ENCODE peak calls at places on chromosomes 3 and 15, in four cellular contexts. One of them, this sample, is unnamed.
A peak's percentile ranks its signal among the peaks of the same experiment; 100 is the strongest.

GRCh38 chr3:39103791-39104552 is 3.5 kb downstream of the GORASP1 start:
- DNase-seq in GM12878: no peak
- DNase-seq in K562: no peak
- DNase-seq in HepG2: no peak
- DNase-seq in this sample: no peak

GRCh38 chr3:105798381-105798934 is 70.4 kb downstream of the CBLB start:
- DNase-seq in K562: no peak
- DNase-seq in GM12878: peak; percentile 51
- DNase-seq in HepG2: no peak
- DNase-seq in this sample: no peak

GRCh38 chr3:155683321-155683720 is 61.5 kb downstream of the PLCH1 start:
- DNase-seq in HepG2: no peak
- DNase-seq in K562: no peak
- DNase-seq in GM12878: no peak
- DNase-seq in this sample: no peak

GRCh38 chr15:40501487-40501886 is 30.7 kb downstream of the CHST14 start:
- DNase-seq in HepG2: no peak
- DNase-seq in GM12878: no peak
- DNase-seq in K562: no peak
- DNase-seq in this sample: no peak

GRCh38 chr15:55695432-55695831 is 47.5 kb downstream of the PRTG start:
- DNase-seq in K562: no peak
- DNase-seq in GM12878: no peak
- DNase-seq in HepG2: no peak
- DNase-seq in this sample: no peak

GRCh38 chr3:38039101-38039898 is at the start of gene DLEC1:
- DNase-seq in HepG2: no peak
- DNase-seq in GM12878: no peak
- DNase-seq in K562: no peak
- DNase-seq in this sample: peak; percentile 81

GRCh38 chr15:98937413-98938104 is 70.0 kb downstream of the PGPEP1L start:
- DNase-seq in HepG2: no peak
- DNase-seq in GM12878: peak; percentile 44
- DNase-seq in K562: no peak
- DNase-seq in this sample: no peak

GRCh38 chr3:114128231-114128630 is 50.6 kb downstream of the DRD3 start:
- DNase-seq in HepG2: no peak
- DNase-seq in K562: no peak
- DNase-seq in GM12878: no peak
- DNase-seq in this sample: no peak

GRCh38 chr3:53570709-53571108 is 76.3 kb downstream of the CACNA1D start:
- DNase-seq in GM12878: no peak
- DNase-seq in HepG2: no peak
- DNase-seq in K562: no peak
- DNase-seq in this sample: no peak

GRCh38 chr3:185930393-185931107 is 7.3 kb downstream of the TRA2B start:
- DNase-seq in K562: no peak
- DNase-seq in GM12878: no peak
- DNase-seq in HepG2: no peak
- DNase-seq in this sample: no peak

GRCh38 chr3:149723781-149724180 is 28.5 kb downstream of the COMMD2 start:
- DNase-seq in GM12878: no peak
- DNase-seq in HepG2: no peak
- DNase-seq in K562: no peak
- DNase-seq in this sample: no peak

GRCh38 chr3:5694267-5694666 is 506.8 kb downstream of the EDEM1 start:
- DNase-seq in HepG2: no peak
- DNase-seq in K562: no peak
- DNase-seq in GM12878: no peak
- DNase-seq in this sample: no peak

GRCh38 chr3:38482951-38483350 is 13.2 kb upstream of the EXOG start:
- DNase-seq in HepG2: no peak
- DNase-seq in K562: no peak
- DNase-seq in GM12878: no peak
- DNase-seq in this sample: no peak

GRCh38 chr15:31758126-31758525 is 272.2 kb upstream of the CHRNA7 start:
- DNase-seq in HepG2: no peak
- DNase-seq in K562: peak; percentile 16
- DNase-seq in GM12878: peak; percentile 9
- DNase-seq in this sample: no peak

GRCh38 chr3:18780941-18781340 is 355.8 kb upstream of the SATB1 start:
- DNase-seq in GM12878: no peak
- DNase-seq in K562: no peak
- DNase-seq in HepG2: no peak
- DNase-seq in this sample: no peak

GRCh38 chr3:48403533-48404439 is 26.1 kb downstream of the PLXNB1 start:
- DNase-seq in K562: no peak
- DNase-seq in GM12878: no peak
- DNase-seq in HepG2: no peak
- DNase-seq in this sample: no peak

GRCh38 chr15:38944551-38944950 is 379.9 kb upstream of the RASGRP1 start:
- DNase-seq in HepG2: no peak
- DNase-seq in K562: no peak
- DNase-seq in GM12878: no peak
- DNase-seq in this sample: no peak

GRCh38 chr15:70806992-70807712 is 43.8 kb upstream of the UACA start:
- DNase-seq in K562: no peak
- DNase-seq in GM12878: no peak
- DNase-seq in HepG2: no peak
- DNase-seq in this sample: no peak

GRCh38 chr3:14780927-14781507 is 37.7 kb upstream of the FGD5 start:
- DNase-seq in HepG2: peak; percentile 61
- DNase-seq in K562: peak; percentile 75
- DNase-seq in GM12878: peak; percentile 31
- DNase-seq in this sample: peak; percentile 86

GRCh38 chr3:156581954-156582353 is 27.0 kb upstream of the SSR3 start:
- DNase-seq in GM12878: no peak
- DNase-seq in HepG2: no peak
- DNase-seq in K562: no peak
- DNase-seq in this sample: no peak

GRCh38 chr3:69309810-69310209 is 76.1 kb downstream of the FRMD4B start:
- DNase-seq in HepG2: peak; percentile 18
- DNase-seq in K562: no peak
- DNase-seq in GM12878: no peak
- DNase-seq in this sample: no peak

GRCh38 chr3:128491900-128492352 is 1.1 kb downstream of the GATA2 start:
- DNase-seq in K562: no peak
- DNase-seq in GM12878: no peak
- DNase-seq in HepG2: no peak
- DNase-seq in this sample: no peak
- TF ChIP-seq NR2C2 in K562: no peak
- TF ChIP-seq NR2C2 in GM12878: no peak
- TF ChIP-seq NR2C2 in HepG2: no peak
- TF ChIP-seq NR2C2 in this sample: no peak

GRCh38 chr3:23800731-23801130 is 5.0 kb upstream of the UBE2E1 start:
- DNase-seq in GM12878: no peak
- DNase-seq in HepG2: no peak
- DNase-seq in K562: no peak
- DNase-seq in this sample: no peak
- TF ChIP-seq NR2C2 in GM12878: no peak
- TF ChIP-seq NR2C2 in HepG2: no peak
- TF ChIP-seq NR2C2 in K562: no peak
- TF ChIP-seq NR2C2 in this sample: no peak

DNA sequence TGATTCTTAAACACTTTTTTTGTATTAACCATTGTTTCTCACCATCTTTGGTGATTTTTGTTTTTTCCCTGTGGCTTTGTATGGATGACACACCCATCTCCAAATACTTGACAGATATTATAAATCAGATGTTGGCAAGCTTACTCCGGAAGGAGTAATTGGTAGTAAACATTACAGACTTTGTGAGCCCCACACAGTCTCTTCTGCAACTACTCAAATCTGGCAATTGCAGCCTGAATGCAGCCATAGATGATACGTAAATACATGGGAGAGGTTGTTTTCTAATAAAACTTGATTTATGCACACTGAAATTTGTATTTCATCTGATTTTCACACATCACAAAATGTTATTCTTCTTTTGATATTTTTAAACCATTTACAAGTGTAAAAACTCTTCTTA is 331.5 kb downstream of the ARPP21 start:
- DNase-seq in K562: no peak
- DNase-seq in HepG2: no peak
- DNase-seq in GM12878: no peak
- DNase-seq in this sample: no peak
- TF ChIP-seq NR2C2 in K562: no peak
- TF ChIP-seq NR2C2 in HepG2: no peak
- TF ChIP-seq NR2C2 in GM12878: no peak
- TF ChIP-seq NR2C2 in this sample: no peak

GRCh38 chr3:127598841-127599570 is 795 bp downstream of the MCM2 start:
- DNase-seq in K562: no peak
- DNase-seq in GM12878: no peak
- DNase-seq in HepG2: peak; percentile 35
- DNase-seq in this sample: no peak
- TF ChIP-seq NR2C2 in K562: no peak
- TF ChIP-seq NR2C2 in GM12878: no peak
- TF ChIP-seq NR2C2 in HepG2: no peak
- TF ChIP-seq NR2C2 in this sample: no peak

DNA sequence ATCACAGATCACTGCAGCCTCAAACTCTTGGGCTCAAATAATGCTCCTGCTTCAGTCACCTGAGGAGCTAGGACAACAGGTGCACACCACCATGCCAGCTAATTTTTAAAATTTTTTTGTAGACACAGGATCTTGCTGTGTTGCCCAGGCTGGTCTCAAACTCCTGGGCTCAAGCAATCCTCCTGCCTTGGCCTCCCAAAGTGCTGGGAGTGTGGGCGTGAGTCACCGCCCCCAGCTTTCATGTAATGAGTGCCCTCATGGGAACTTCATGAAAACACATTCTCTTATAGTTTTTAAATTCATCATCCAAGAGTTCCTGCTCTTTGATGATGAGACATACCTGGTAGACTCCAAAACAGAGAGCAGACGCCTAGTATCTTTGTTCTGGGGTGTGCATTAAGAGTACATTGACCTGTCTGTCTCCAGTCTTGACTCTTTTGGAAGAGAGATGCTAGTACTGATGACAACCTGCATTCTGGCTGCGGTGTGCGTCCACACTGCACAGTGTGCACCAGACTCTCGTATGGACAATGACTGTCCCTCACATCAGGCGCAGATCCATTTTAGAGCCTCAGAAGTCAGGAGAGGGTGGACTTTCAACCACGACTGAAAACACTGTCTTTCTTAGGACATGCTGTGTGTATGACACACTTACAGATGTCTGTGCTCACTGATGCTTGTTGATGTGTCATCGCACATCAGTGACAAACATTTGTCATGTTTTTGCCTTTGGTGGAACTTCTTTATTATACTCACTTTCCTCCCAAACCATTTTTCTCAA is 2.0 kb downstream of the NRROS start:
- DNase-seq in HepG2: no peak
- DNase-seq in K562: no peak
- DNase-seq in GM12878: no peak
- DNase-seq in this sample: no peak
- TF ChIP-seq NR2C2 in HepG2: no peak
- TF ChIP-seq NR2C2 in K562: no peak
- TF ChIP-seq NR2C2 in GM12878: no peak
- TF ChIP-seq NR2C2 in this sample: no peak

DNA sequence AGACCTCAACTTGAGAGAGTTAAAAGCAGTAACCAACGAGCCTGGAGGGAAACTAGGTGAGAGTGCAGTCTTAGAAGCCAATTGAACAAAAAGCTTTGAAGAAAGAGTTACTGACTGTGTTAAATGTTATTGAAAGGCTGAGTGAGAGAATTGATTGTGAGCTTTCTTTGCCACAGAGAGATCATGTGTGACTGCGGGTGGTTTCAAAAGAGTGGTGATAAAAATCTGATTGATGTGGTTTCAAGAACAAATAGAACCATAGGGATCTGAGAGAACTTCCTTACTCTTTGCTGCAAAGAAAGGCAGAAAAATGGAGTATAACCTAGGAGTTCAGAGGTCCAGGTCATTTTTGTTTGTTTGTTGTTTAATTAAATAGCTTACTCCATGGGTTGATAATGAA is 759.9 kb upstream of the ALCAM start:
- DNase-seq in HepG2: peak; percentile 53
- DNase-seq in GM12878: no peak
- DNase-seq in K562: no peak
- DNase-seq in this sample: no peak
- TF ChIP-seq NR2C2 in HepG2: no peak
- TF ChIP-seq NR2C2 in GM12878: no peak
- TF ChIP-seq NR2C2 in K562: no peak
- TF ChIP-seq NR2C2 in this sample: no peak

GRCh38 chr3:36891651-36892268 is 53.1 kb downstream of the TRANK1 start:
- DNase-seq in K562: no peak
- DNase-seq in HepG2: no peak
- DNase-seq in GM12878: peak; percentile 70
- DNase-seq in this sample: no peak

GRCh38 chr3:36894924-36895323 is 49.9 kb downstream of the TRANK1 start:
- DNase-seq in HepG2: no peak
- DNase-seq in K562: no peak
- DNase-seq in GM12878: peak; percentile 26
- DNase-seq in this sample: no peak

GRCh38 chr3:36892457-36893136 is 52.3 kb downstream of the TRANK1 start:
- DNase-seq in GM12878: no peak
- DNase-seq in K562: no peak
- DNase-seq in HepG2: no peak
- DNase-seq in this sample: no peak

GRCh38 chr3:36893137-36893557 is 51.7 kb downstream of the TRANK1 start:
- DNase-seq in GM12878: no peak
- DNase-seq in HepG2: no peak
- DNase-seq in K562: peak; percentile 52
- DNase-seq in this sample: no peak

GRCh38 chr3:36890261-36890660 is 54.6 kb downstream of the TRANK1 start:
- DNase-seq in HepG2: no peak
- DNase-seq in K562: no peak
- DNase-seq in GM12878: no peak
- DNase-seq in this sample: no peak
- TF ChIP-seq NR2C2 in HepG2: no peak
- TF ChIP-seq NR2C2 in K562: no peak
- TF ChIP-seq NR2C2 in GM12878: no peak
- TF ChIP-seq NR2C2 in this sample: no peak

GRCh38 chr3:24018784-24019570 is 73.9 kb downstream of the NR1D2 start:
- DNase-seq in K562: no peak
- DNase-seq in HepG2: no peak
- DNase-seq in GM12878: no peak
- DNase-seq in this sample: no peak

GRCh38 chr3:24017305-24017704 is 72.2 kb downstream of the NR1D2 start:
- DNase-seq in K562: no peak
- DNase-seq in HepG2: no peak
- DNase-seq in GM12878: no peak
- DNase-seq in this sample: no peak

GRCh38 chr3:24019585-24019984 is 74.5 kb downstream of the NR1D2 start:
- DNase-seq in HepG2: no peak
- DNase-seq in GM12878: no peak
- DNase-seq in K562: peak; percentile 22
- DNase-seq in this sample: no peak

GRCh38 chr3:24012589-24013257 is 67.6 kb downstream of the NR1D2 start:
- DNase-seq in GM12878: no peak
- DNase-seq in HepG2: no peak
- DNase-seq in K562: no peak
- DNase-seq in this sample: no peak

DNA sequence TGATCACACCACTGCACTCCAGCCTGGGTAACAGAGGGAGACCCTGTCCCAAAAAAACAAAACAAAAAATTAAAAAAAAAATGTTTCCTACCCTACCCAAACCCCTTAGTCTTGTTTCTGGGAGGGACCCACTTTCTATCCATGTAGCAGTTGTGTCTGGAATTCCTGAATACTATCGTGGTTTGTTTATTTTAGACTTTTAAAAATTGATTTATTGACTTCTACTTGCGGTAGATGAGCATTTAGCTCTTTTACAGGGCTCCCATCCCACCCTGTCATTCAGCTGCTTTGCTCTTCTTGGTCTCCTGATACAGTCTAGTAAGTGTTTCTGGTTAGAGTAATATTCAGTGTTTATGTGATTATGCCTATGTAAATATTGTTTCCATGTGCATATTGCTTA is 68.8 kb downstream of the NR1D2 start:
- DNase-seq in GM12878: no peak
- DNase-seq in K562: no peak
- DNase-seq in HepG2: no peak
- DNase-seq in this sample: no peak
- TF ChIP-seq NR2C2 in GM12878: no peak
- TF ChIP-seq NR2C2 in K562: no peak
- TF ChIP-seq NR2C2 in HepG2: no peak
- TF ChIP-seq NR2C2 in this sample: no peak